ENCODE peak calls at places on chromosomes 16 and 17, in four cellular contexts. Q is CD4-positive, alpha-beta memory T cell; A is effector memory CD4-positive, alpha-beta T cell; Y is SJCRH30. U is an unnamed sample.

GRCh38 chr17:79623786-79624657 is 13.2 kb upstream of the RBFOX3 start:
- DNase-seq in Y (no peak), A (no peak), Q (no peak), U (no peak)

GRCh38 chr16:26857371-26857770 is 209.4 kb upstream of the C16orf82 start:
- DNase-seq in Q (no peak), Y (no peak), A (no peak), U (no peak)

GRCh38 chr16:64098451-64098850 is 1023.4 kb downstream of the CDH11 start:
- DNase-seq in A (no peak), Q (no peak), Y (no peak), U (no peak)

GRCh38 chr16:69932691-69933392 is 18.3 kb upstream of the CLEC18A start:
- DNase-seq in Y (no peak), A (no peak), Q (no peak), U (no peak)

GRCh38 chr16:80982646-80983045 is 24.0 kb downstream of the CMC2 start:
- DNase-seq in Y (no peak), A (no peak), Q (no peak), U (no peak)

GRCh38 chr16:52086901-52087300 is 460.0 kb downstream of the TOX3 start:
- DNase-seq in Q (no peak), Y (no peak), A (no peak), U (no peak)

GRCh38 chr16:83615131-83615530 is 192.6 kb upstream of the HSBP1 start:
- DNase-seq in Q (no peak), Y (no peak), A (no peak), U (no peak)

GRCh38 chr17:12665263-12666210 is at the start of gene MYOCD:
- DNase-seq in A (no peak), Y (no peak), Q (no peak), U (peak)

GRCh38 chr17:9432867-9433495 is 142.6 kb downstream of the STX8 start:
- DNase-seq in Q (no peak), A (no peak), Y (no peak), U (no peak)

GRCh38 chr16:7755347-7755746 is 422.7 kb downstream of the RBFOX1 start:
- DNase-seq in Y (no peak), A (no peak), Q (no peak), U (no peak)

GRCh38 chr17:42281571-42282096 is 5.4 kb upstream of the STAT5B start:
- DNase-seq in A (no peak), Q (no peak), Y (no peak), U (no peak)

GRCh38 chr16:11260596-11260966 is 4.6 kb upstream of the SOCS1 start:
- DNase-seq in A (no peak), Y (peak), Q (no peak), U (no peak)

GRCh38 chr17:47205419-47205963 is 3.7 kb upstream of the MYL4 start:
- DNase-seq in Y (peak), A (peak), Q (peak), U (peak)

GRCh38 chr16:75088934-75089333 is 27.6 kb downstream of the LDHD start:
- DNase-seq in Y (no peak), A (no peak), Q (no peak), U (no peak)

GRCh38 chr16:70470927-70471341 is 16.5 kb downstream of the FCSK start:
- DNase-seq in A (no peak), Y (peak), Q (no peak), U (no peak)

GRCh38 chr16:77807071-77807470 is 18.7 kb downstream of the VAT1L start:
- DNase-seq in Y (no peak), Q (no peak), A (no peak), U (no peak)

GRCh38 chr16:64730261-64730660 is 391.6 kb downstream of the CDH11 start:
- DNase-seq in A (no peak), Y (no peak), Q (no peak), U (no peak)

GRCh38 chr16:50285406-50286003 is 19.2 kb downstream of the ADCY7 start:
- DNase-seq in Y (no peak), A (no peak), Q (no peak), U (no peak)

GRCh38 chr17:32226881-32227280 is 38.8 kb upstream of the RHBDL3 start:
- DNase-seq in Y (no peak), A (no peak), Q (no peak), U (no peak)

DNA sequence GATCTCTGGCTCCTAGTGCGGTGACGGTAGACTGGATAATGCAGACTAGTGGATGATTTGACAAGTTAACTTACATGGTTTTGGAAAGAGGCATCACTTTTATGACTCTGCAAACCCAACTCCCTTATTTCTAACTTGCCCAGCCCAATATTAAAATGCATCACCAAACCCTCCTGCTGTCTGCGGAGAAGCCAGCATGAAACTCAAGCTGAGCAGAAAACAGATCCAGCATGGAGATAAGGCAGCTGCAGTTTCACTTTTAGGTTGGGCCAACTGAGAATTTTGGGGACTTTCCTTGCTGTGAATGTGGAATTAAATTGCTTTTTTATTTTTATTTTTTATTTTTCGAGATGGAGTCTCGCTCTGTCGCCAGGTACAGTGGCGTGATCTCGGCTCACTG is 27.8 kb downstream of the CDH1 start:
- DNase-seq in Y (no peak), A (no peak), Q (peak), U (peak)
- H3K4me3 ChIP-seq in Y (no peak), A (no peak), Q (no peak), U (no peak)

GRCh38 chr17:75182319-75182568 is 515 bp downstream of the SUMO2 start:
- DNase-seq in Y (no peak), A (no peak), Q (no peak), U (no peak)
- H3K4me3 ChIP-seq in Y (peak), A (peak), Q (peak), U (peak)

GRCh38 chr17:76178124-76178523 is 37.1 kb upstream of the FOXJ1 start:
- DNase-seq in Y (no peak), Q (no peak), A (no peak), U (no peak)
- H3K4me3 ChIP-seq in Y (no peak), Q (no peak), A (no peak), U (no peak)

DNA sequence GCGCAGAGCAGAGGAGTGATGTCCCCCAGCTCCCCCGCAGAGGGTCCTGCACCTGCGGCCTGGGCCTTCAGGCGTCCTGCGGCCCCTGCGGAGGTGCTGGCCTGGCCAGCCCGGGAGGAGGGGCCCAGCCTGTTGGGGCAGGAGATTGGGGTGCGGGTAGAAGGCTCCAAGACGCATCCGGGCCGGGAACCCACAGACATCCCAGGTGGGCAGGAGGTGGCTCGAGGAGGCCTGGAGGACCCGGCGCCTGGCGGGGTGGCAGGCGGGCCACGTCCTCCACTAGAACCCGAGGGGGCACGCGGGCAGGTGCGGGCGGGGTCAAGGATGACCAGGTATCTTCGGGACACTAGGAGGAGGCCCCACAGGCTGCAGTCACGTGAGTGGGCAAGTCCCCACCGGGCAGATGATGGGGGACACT is 647 bp upstream of the SECTM1 start:
- DNase-seq in Y (no peak), A (no peak), Q (no peak), U (no peak)
- H3K4me3 ChIP-seq in Y (no peak), A (peak), Q (peak), U (no peak)

DNA sequence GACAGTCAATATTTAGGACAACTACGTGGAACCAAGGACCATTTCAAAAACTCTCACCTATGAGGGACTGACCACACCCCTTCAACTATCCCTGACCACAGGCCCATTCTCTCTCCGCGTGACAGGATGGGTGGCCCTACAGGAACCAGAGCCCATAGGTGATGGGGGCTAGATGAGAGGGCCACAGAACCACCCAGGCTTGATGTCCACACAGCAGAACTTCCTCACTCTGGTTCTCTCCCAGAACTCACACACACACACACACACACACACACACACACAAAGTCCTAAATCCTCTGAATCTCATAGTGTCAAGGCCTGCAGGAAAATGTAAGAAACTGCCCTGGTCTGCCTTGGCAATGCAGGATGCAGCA is 1.5 kb downstream of the ZNF319 start:
- DNase-seq in Y (no peak), Q (no peak), A (no peak), U (no peak)
- H3K4me3 ChIP-seq in Y (no peak), Q (peak), A (no peak), U (no peak)

DNA sequence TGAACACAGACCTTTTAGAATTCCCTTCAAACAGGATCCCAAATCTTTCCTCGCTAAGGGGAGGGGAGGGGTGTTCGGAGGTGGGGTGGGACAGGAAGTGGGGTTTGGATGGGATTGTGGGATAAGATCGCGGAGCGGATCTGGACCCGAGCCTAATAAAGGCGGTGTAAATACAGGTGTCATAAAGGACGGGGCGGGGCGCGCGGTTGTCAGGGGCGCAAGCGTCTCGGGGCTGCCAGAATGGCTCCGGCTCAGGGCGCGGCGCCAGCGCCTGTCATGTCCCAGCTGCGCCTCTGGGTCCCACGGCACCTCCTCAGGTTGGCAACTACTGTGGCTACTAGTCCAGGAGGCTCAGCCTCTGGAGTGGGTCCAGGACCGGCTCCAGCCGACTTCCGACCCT is 59.8 kb upstream of the FBXO47 start:
- DNase-seq in Y (peak), A (no peak), Q (no peak), U (peak)
- H3K4me3 ChIP-seq in Y (peak), A (peak), Q (no peak), U (no peak)

DNA sequence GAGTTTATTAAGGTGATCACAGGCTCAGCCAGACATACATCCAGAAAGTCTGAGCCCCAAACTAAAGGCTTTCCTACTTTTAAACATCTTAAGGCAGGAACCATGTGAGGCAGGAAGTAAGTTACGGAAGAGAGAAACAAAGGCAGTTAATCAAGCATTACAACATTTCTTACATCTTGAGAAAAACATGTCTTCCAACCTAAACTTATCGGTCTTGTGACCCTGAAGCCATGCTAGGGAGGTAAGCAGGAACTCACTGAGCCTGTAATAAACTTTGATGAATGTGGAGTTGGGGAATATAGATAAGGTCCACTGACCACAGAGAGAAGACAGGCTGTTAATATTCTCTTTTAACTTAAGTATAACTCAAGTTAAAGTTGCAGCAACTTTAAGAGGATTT is 3.5 kb upstream of the ACSM3 start:
- DNase-seq in Q (no peak), Y (no peak), A (no peak), U (no peak)
- H3K4me3 ChIP-seq in Q (no peak), Y (no peak), A (no peak), U (no peak)

GRCh38 chr17:80780381-80781187 is 211.1 kb upstream of the CHMP6 start:
- DNase-seq in A (no peak), Y (peak), Q (no peak), U (peak)
- H3K4me3 ChIP-seq in A (peak), Y (peak), Q (peak), U (peak)

U was measured in GM06990.